ENCODE peak calls at places on chromosome 7, in eight cellular contexts. H is GM12892, L is Caco-2, N is endothelial cell, K is GM12864, I is AG04449, F is NCI-H2029, T is skeletal muscle cell. Q is an unnamed sample.
A peak's percentile ranks its signal among the peaks of the same experiment; 100 is the strongest.

GRCh38 chr7:2687338-2687869 is 598 bp upstream of the AMZ1 start:
- DNase-seq in H (no peak), L (no peak), N (no peak), K (no peak), I (no peak), F (peak; percentile 52), T (no peak), Q (no peak)

GRCh38 chr7:104208421-104208780 is 588 bp upstream of the ORC5 start:
- DNase-seq in H (no peak), L (no peak), N (no peak), K (no peak), I (no peak), F (no peak), T (no peak), Q (no peak)

GRCh38 chr7:140654661-140655060 is 14.0 kb upstream of the DENND2A start:
- DNase-seq in H (no peak), L (no peak), N (no peak), K (no peak), I (no peak), F (no peak), T (no peak), Q (no peak)

GRCh38 chr7:135803143-135803542 is 54.5 kb upstream of the FAM180A start:
- DNase-seq in H (no peak), L (no peak), N (no peak), K (no peak), I (no peak), F (no peak), T (no peak), Q (no peak)

GRCh38 chr7:38542156-38542555 is 89.0 kb downstream of the AMPH start:
- DNase-seq in H (no peak), L (no peak), N (no peak), K (no peak), I (no peak), F (no peak), T (no peak), Q (no peak)

GRCh38 chr7:52911326-52911725 is 124.1 kb upstream of the POM121L12 start:
- DNase-seq in H (no peak), L (no peak), N (no peak), K (no peak), I (no peak), F (no peak), T (no peak), Q (no peak)

GRCh38 chr7:116733924-116734591 is 62.1 kb downstream of the MET start:
- DNase-seq in H (no peak), L (no peak), N (no peak), K (no peak), I (no peak), F (no peak), T (no peak), Q (no peak)

GRCh38 chr7:108234281-108234680 is 104.1 kb upstream of the LAMB4 start:
- DNase-seq in H (no peak), L (no peak), N (no peak), K (no peak), I (no peak), F (no peak), T (no peak), Q (no peak)

GRCh38 chr7:6250364-6250833 is 22.0 kb downstream of the CYTH3 start:
- DNase-seq in H (no peak), L (no peak), N (no peak), K (no peak), I (no peak), F (no peak), T (no peak), Q (no peak)

GRCh38 chr7:155237730-155238129 is 59.9 kb upstream of the INSIG1 start:
- DNase-seq in H (no peak), L (no peak), N (no peak), K (no peak), I (no peak), F (no peak), T (no peak), Q (no peak)

GRCh38 chr7:28381466-28381865 is 30.9 kb upstream of the CREB5 start:
- DNase-seq in H (no peak), L (no peak), N (no peak), K (no peak), I (no peak), F (no peak), T (no peak), Q (no peak)

GRCh38 chr7:85823379-85823778 is 636.5 kb upstream of the SEMA3D start:
- DNase-seq in H (no peak), L (no peak), N (no peak), K (no peak), I (no peak), F (no peak), T (peak; percentile 4), Q (no peak)

GRCh38 chr7:19307554-19307953 is 162.3 kb upstream of the FERD3L start:
- DNase-seq in H (no peak), L (no peak), N (no peak), K (no peak), I (no peak), F (no peak), T (no peak), Q (no peak)

GRCh38 chr7:108145401-108145800 is 15.2 kb upstream of the LAMB4 start:
- DNase-seq in H (no peak), L (no peak), N (no peak), K (no peak), I (no peak), F (no peak), T (no peak), Q (no peak)

GRCh38 chr7:106114735-106115383 is 2.7 kb upstream of the SYPL1 start:
- DNase-seq in H (no peak), L (no peak), N (no peak), K (no peak), I (no peak), F (no peak), T (no peak), Q (no peak)

GRCh38 chr7:99794585-99795502 is 10.9 kb upstream of the CYP3A4 start:
- DNase-seq in H (no peak), L (no peak), N (no peak), K (no peak), I (no peak), F (no peak), T (peak; percentile 49), Q (no peak)

GRCh38 chr7:82605247-82605864 is 161.8 kb upstream of the CACNA2D1 start:
- DNase-seq in H (no peak), L (no peak), N (peak; percentile 44), K (no peak), I (no peak), F (peak; percentile 43), T (no peak), Q (peak; percentile 36)